ENCODE peak calls at places on chromosomes 4 and X, in six cellular contexts. J is GM06990, Q is neural progenitor cell, B is fibroblast of lung, V is testis, E is ascending aorta. M is an unnamed sample.

GRCh38 chrX:94612140-94612539 is 938.1 kb downstream of the FAM133A start:
- DNase-seq in J (no peak), Q (no peak), B (no peak), V (no peak), E (no peak), M (no peak)

GRCh38 chrX:47218920-47219815 is 687 bp downstream of the CDK16 start:
- DNase-seq in J (peak; percentile 55), Q (peak; percentile 72), B (peak; percentile 12), V (peak; percentile 26), E (no peak), M (no peak)

GRCh38 chr4:109751852-109752251 is 22.0 kb upstream of the PLA2G12A start:
- DNase-seq in J (no peak), Q (no peak), B (no peak), V (no peak), E (no peak), M (no peak)

GRCh38 chr4:120948382-120948781 is 25.9 kb upstream of the PRDM5 start:
- DNase-seq in J (no peak), Q (no peak), B (no peak), V (no peak), E (no peak), M (peak; percentile 14)

GRCh38 chr4:677431-678293 is 3.3 kb downstream of the MYL5 start:
- DNase-seq in J (no peak), Q (no peak), B (no peak), V (no peak), E (no peak), M (peak; percentile 82)

GRCh38 chrX:152674135-152674534 is 24.5 kb upstream of the MAGEA3 start:
- DNase-seq in J (no peak), Q (no peak), B (no peak), V (no peak), E (no peak), M (no peak)

GRCh38 chr4:25632135-25632534 is 23.5 kb upstream of the SLC34A2 start:
- DNase-seq in J (no peak), Q (no peak), B (no peak), V (no peak), E (no peak), M (peak; percentile 66)

GRCh38 chr4:173493041-173493440 is 37.0 kb downstream of the HAND2 start:
- DNase-seq in J (no peak), Q (no peak), B (no peak), V (no peak), E (no peak), M (no peak)

GRCh38 chr4:165170819-165171218 is 36.5 kb upstream of the KLHL2 start:
- DNase-seq in J (no peak), Q (no peak), B (no peak), V (no peak), E (no peak), M (no peak)
- H3K27me3 ChIP-seq in J (no peaks in the 10 kb centered on the region), Q (no peaks in the 10 kb centered on the region), B (no peaks in the 10 kb centered on the region), V (no peaks in the 10 kb centered on the region), E (no peaks in the 10 kb centered on the region), M (no peaks in the 10 kb centered on the region)

GRCh38 chrX:111597967-111598366 is 83.0 kb upstream of the ALG13 start:
- DNase-seq in J (no peak), Q (no peak), B (no peak), V (no peak), E (no peak), M (no peak)
- H3K4me3 ChIP-seq in J (no peak overlapping the region), Q (no peak overlapping the region), B (no peak overlapping the region), V (no peak overlapping the region), E (no peak overlapping the region), M (no peak overlapping the region)

GRCh38 chrX:23637187-23637586 is 30.1 kb upstream of the PRDX4 start:
- DNase-seq in J (no peak), Q (no peak), B (no peak), V (no peak), E (no peak), M (no peak)

GRCh38 chrX:23631136-23631535 is 36.2 kb upstream of the PRDX4 start:
- DNase-seq in J (no peak), Q (no peak), B (no peak), V (no peak), E (no peak), M (no peak)

GRCh38 chrX:23634181-23634580 is 33.1 kb upstream of the PRDX4 start:
- DNase-seq in J (no peak), Q (no peak), B (peak; percentile 19), V (no peak), E (no peak), M (peak; percentile 5)
- TF ChIP-seq CTCF in J (no peak), Q (peak; percentile 42), B (peak; percentile 23), V (no peak), E (no peak), M (no peak)

DNA sequence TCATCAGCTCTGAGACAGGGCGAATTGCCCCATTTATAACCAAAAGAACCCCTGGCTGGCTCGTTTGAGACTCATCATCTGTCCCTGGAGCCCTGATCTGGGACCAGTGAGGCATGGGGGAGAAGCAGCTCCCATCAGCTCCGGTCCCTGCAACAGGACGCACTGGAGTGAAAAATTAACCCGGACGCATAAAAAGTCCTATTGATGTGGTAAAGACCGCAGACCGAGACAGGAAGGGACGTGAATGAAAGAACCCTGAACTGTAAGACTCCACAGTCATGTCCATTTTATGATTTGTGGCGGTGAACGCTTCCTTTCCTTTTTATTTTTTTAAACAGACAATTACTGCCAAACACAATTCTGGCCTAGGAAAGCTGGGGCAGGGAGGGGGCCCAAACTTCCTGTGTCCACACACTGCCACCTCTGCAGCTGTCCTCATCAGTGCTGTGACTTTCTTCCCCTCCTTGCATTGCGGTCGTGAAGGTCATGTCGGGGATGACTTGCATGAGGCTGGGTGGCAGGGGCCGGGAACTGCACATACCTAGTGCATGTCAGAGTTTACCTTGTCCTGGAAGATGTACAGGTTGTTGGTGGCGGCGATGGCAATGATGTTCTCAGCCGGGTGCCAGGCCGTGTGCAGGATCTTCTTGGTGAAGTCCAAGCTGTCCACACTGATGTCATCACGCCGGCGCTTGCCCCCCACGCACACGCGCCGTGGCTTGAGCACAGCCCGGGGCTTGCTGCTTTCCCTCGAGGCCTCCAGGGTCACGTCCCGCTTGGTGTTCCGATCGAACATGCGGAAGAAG is 53.3 kb downstream of the WFS1 start:
- DNase-seq in J (no peak), Q (no peak), B (no peak), V (no peak), E (no peak), M (no peak)
- H3K27me3 ChIP-seq in J (peaks cover 4% of the 10 kb centered on the region), Q (no peaks in the 10 kb centered on the region), B (no peaks in the 10 kb centered on the region), V (no peaks in the 10 kb centered on the region), E (peaks cover 4% of the 10 kb centered on the region), M (no peaks in the 10 kb centered on the region)

GRCh38 chrX:130111220-130111934 is 1.1 kb upstream of the ELF4 start:
- DNase-seq in J (no peak), Q (no peak), B (no peak), V (no peak), E (no peak), M (peak; percentile 60)

GRCh38 chrX:130117166-130117565 is 6.9 kb upstream of the ELF4 start:
- DNase-seq in J (no peak), Q (no peak), B (no peak), V (no peak), E (no peak), M (no peak)

GRCh38 chrX:130110379-130111219 is at the start of gene ELF4:
- DNase-seq in J (peak; percentile 78), Q (peak; percentile 42), B (peak; percentile 55), V (no peak), E (no peak), M (no peak)

GRCh38 chrX:130111935-130112221 is 1.6 kb upstream of the ELF4 start:
- DNase-seq in J (no peak), Q (no peak), B (no peak), V (no peak), E (no peak), M (no peak)

GRCh38 chrX:130114141-130114561 is 3.9 kb upstream of the ELF4 start:
- DNase-seq in J (no peak), Q (no peak), B (no peak), V (no peak), E (no peak), M (peak; percentile 80)
- H3K4me3 ChIP-seq in J (no peak overlapping the region), Q (no peak overlapping the region), B (no peak overlapping the region), V (no peak overlapping the region), E (no peak overlapping the region), M (peak overlapping the region; percentile 27)

DNA sequence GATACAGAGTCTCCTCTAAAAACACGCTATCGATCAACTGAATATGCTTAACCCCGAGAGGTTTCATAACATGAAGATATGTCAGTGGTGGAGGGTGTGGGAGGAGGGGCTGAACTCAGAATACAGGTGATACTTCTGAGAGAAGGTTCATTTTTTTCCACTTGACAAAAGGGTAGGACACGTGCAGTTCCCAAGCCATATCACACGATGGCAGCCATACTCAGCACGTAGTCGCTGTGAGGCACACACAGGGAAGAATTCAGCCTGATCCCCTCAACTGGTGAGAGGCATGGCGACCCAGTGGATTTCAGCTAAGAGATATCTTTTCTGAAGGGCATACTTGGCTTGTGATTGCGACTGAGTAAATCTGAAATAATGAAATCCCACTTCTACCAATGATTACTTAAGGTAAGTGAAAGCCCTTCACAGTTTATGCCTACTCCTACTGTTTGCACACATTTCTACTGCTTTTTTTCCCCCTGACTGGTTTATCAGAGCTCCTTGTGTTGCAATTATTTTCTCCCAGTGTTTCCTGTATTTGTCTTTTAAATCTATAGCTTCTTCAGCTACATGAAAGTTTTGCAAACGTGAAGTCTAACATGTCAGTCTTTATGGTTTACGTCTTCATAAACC is 133.1 kb downstream of the CORIN start:
- DNase-seq in J (no peak), Q (peak; percentile 80), B (peak; percentile 51), V (peak; percentile 42), E (no peak), M (peak; percentile 41)
- TF ChIP-seq CTCF in J (peak; percentile 55), Q (peak; percentile 61), B (peak; percentile 64), V (no peak), E (peak; percentile 22), M (peak; percentile 61)